ENCODE peak calls at places on chromosomes 5 and 9, in six cellular contexts. P, W, V, G, R and Y are unnamed samples.

GRCh38 chr5:172688735-172689572 is 47.9 kb downstream of the NEURL1B start:
- DNase-seq in R (peak; percentile 55), V (no peak), G (peak; percentile 61), P (no peak), W (no peak), Y (no peak)

GRCh38 chr5:20575515-20575914 is 587.5 kb upstream of the CDH18 start:
- DNase-seq in R (no peak), P (no peak), G (no peak), W (no peak), V (no peak), Y (no peak)

GRCh38 chr5:1652873-1653707 is 129.3 kb upstream of the LPCAT1 start:
- DNase-seq in P (peak; percentile 32), G (no peak), W (no peak), V (no peak), R (no peak), Y (no peak)

GRCh38 chr9:126673689-126674364 is 60.1 kb downstream of the LMX1B start:
- DNase-seq in G (no peak), W (no peak), R (no peak), V (no peak), P (peak; percentile 70), Y (no peak)

GRCh38 chr5:1479581-1480188 is 34.4 kb upstream of the SLC6A3 start:
- DNase-seq in P (peak; percentile 63), R (peak; percentile 42), W (peak; percentile 21), V (peak; percentile 47), G (no peak), Y (no peak)

GRCh38 chr9:136262671-136263178 is 17.1 kb upstream of the QSOX2 start:
- DNase-seq in V (no peak), W (no peak), R (no peak), G (no peak), P (no peak), Y (no peak)

GRCh38 chr5:115321309-115321708 is 24.9 kb upstream of the CCDC112 start:
- DNase-seq in P (no peak), W (no peak), R (no peak), G (no peak), V (no peak), Y (peak; percentile 77)

GRCh38 chr9:125829743-125830142 is 82.6 kb downstream of the PBX3 start:
- DNase-seq in W (peak; percentile 16), P (no peak), G (no peak), R (peak; percentile 62), V (peak; percentile 42), Y (peak; percentile 1)

GRCh38 chr9:81979196-81979595 is 9.4 kb upstream of the SPATA31D1 start:
- DNase-seq in P (no peak), V (no peak), R (no peak), G (no peak), W (no peak), Y (no peak)

GRCh38 chr5:79843450-79844388 is 147.3 kb downstream of the MTX3 start:
- DNase-seq in P (no peak), R (no peak), V (no peak), G (no peak), W (no peak), Y (no peak)

GRCh38 chr5:59357421-59357977 is 536.0 kb downstream of the PDE4D start:
- DNase-seq in P (peak; percentile 48), W (no peak), V (no peak), G (no peak), R (no peak), Y (no peak)

GRCh38 chr5:149387081-149387611 is 8.1 kb upstream of the IL17B start:
- DNase-seq in G (no peak), W (no peak), V (peak; percentile 50), R (no peak), P (no peak), Y (no peak)

GRCh38 chr5:16791036-16791705 is 144.9 kb downstream of the MYO10 start:
- DNase-seq in W (no peak), V (peak; percentile 82), G (peak; percentile 39), R (peak; percentile 32), P (no peak), Y (no peak)

GRCh38 chr9:77883846-77884771 is 147.5 kb downstream of the GNAQ start:
- DNase-seq in R (no peak), W (no peak), V (peak; percentile 57), G (no peak), P (peak; percentile 26), Y (no peak)

GRCh38 chr5:180563994-180564393 is 27.3 kb downstream of the SCGB3A1 start:
- DNase-seq in P (no peak), W (no peak), R (no peak), V (no peak), G (no peak), Y (no peak)

GRCh38 chr5:61450880-61451279 is 118.8 kb downstream of the ZSWIM6 start:
- DNase-seq in V (peak; percentile 94), R (no peak), W (no peak), P (peak; percentile 17), G (peak; percentile 26), Y (peak; percentile 81)

GRCh38 chr9:12424243-12424642 is 268.9 kb upstream of the TYRP1 start:
- DNase-seq in G (no peak), V (no peak), R (no peak), P (no peak), W (no peak), Y (no peak)

GRCh38 chr5:180494510-180495181 is 467 bp downstream of the CNOT6 start:
- DNase-seq in V (peak; percentile 76), P (peak; percentile 10), R (no peak), G (peak; percentile 34), W (no peak), Y (peak; percentile 47)

GRCh38 chr5:92567831-92568450 is 1013.1 kb downstream of the NR2F1-AS1 start:
- DNase-seq in G (no peak), R (no peak), P (no peak), V (no peak), W (no peak), Y (no peak)

GRCh38 chr9:591292-591691 is 250.2 kb upstream of the DMRT1 start:
- DNase-seq in V (no peak), G (peak; percentile 90), W (no peak), P (no peak), R (no peak), Y (peak; percentile 92)

DNA sequence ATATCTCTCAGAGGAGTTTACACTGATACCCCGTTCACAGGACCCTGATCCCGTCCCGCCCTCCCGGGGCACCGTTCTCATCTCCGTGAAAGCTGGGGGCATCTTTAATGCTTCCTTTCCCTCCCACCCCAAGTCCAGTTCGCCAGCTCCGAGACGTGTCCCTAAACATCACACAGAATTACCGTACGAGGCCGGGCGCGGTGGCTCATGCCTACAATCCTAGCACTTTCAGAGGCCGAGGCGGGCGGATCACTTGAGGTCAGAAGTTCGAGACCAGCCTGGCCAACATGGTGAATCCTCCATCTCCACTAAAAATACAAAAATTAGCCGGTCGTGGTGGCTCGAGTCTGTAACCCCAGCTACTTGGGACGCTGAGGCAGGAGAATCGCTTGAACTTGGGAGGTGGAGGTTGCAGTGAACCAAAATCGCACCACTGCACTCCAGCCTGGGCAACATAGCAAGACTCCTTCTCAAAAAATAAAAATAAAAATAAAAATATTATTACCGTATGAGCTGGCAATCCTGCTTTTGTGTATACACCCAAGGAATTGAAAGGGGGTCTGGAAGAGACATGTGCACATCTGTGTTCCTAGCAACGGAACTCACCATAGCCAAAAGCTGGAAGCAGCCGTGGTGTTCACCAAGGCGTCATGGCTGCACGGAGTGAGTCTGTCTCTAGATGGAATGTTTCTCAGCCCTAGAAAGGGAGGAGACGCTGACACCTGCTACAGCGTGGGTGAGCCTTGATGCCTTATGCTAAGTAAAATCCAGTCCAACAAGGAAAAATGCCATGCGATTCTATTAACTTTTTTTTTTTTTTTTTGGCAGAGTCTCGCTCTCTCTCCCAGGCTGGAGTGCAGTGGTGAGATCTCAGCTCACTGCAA is 1.2 kb upstream of the ABO start:
- DNase-seq in G (no peak), R (no peak), V (no peak), W (no peak), P (no peak), Y (no peak)
- H3K27me3 ChIP-seq in G (no peaks in the 10 kb centered on the region), R (no peaks in the 10 kb centered on the region), V (peaks cover 59% of the 10 kb centered on the region), W (no peaks in the 10 kb centered on the region), P (no peaks in the 10 kb centered on the region), Y (no peaks in the 10 kb centered on the region)

DNA sequence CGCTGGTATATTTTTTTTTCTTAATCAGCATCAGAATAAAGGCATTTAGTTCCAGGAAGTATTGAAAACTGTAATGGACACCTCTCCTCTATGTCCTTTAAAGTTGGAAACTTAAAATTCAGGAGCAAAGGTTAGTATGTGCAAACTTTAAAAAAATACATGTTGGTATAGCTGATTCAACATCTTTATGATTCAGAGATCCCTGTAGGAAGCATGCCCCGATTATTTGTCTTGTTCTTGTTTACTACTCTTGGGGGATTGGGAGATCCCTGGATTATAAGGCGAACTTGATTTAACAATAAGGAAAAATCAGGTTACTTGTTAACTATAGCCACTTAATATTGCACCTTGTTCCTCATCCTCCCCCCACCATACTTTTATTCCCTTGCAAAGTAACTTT is 1.7 kb downstream of the F2RL1 start:
- DNase-seq in P (no peak), R (no peak), G (no peak), W (no peak), V (no peak), Y (no peak)
- H3K4me3 ChIP-seq in P (no peak overlapping the region), R (no peak overlapping the region), G (no peak overlapping the region), W (no peak overlapping the region), V (no peak overlapping the region), Y (no peak overlapping the region)

GRCh38 chr9:92463989-92464388 is 18.3 kb downstream of the ASPN start:
- DNase-seq in W (no peak), G (no peak), R (no peak), V (peak; percentile 81), P (no peak), Y (no peak)
- H3K9me3 ChIP-seq in W (no peaks in the 10 kb centered on the region), G (no peaks in the 10 kb centered on the region), R (no peaks in the 10 kb centered on the region), V (no peaks in the 10 kb centered on the region), P (no peaks in the 10 kb centered on the region), Y (no peaks in the 10 kb centered on the region)

GRCh38 chr9:14346826-14347407 is 33.0 kb upstream of the NFIB start:
- DNase-seq in W (no peak), R (no peak), V (no peak), P (no peak), G (no peak), Y (peak; percentile 39)
- H3K27me3 ChIP-seq in W (peaks cover 4% of the 10 kb centered on the region), R (peaks cover 10% of the 10 kb centered on the region), V (peaks cover 89% of the 10 kb centered on the region), P (peaks cover 26% of the 10 kb centered on the region), G (no peaks in the 10 kb centered on the region), Y (peaks cover 65% of the 10 kb centered on the region)

GRCh38 chr9:109641079-109641659 is 138.8 kb upstream of the PALM2AKAP2 start:
- DNase-seq in R (no peak), G (no peak), V (no peak), W (no peak), P (no peak), Y (peak; percentile 1)
- H3K4me3 ChIP-seq in R (no peak overlapping the region), G (no peak overlapping the region), V (peak overlapping the region; percentile 80), W (no peak overlapping the region), P (no peak overlapping the region), Y (peak overlapping the region; percentile 45)

DNA sequence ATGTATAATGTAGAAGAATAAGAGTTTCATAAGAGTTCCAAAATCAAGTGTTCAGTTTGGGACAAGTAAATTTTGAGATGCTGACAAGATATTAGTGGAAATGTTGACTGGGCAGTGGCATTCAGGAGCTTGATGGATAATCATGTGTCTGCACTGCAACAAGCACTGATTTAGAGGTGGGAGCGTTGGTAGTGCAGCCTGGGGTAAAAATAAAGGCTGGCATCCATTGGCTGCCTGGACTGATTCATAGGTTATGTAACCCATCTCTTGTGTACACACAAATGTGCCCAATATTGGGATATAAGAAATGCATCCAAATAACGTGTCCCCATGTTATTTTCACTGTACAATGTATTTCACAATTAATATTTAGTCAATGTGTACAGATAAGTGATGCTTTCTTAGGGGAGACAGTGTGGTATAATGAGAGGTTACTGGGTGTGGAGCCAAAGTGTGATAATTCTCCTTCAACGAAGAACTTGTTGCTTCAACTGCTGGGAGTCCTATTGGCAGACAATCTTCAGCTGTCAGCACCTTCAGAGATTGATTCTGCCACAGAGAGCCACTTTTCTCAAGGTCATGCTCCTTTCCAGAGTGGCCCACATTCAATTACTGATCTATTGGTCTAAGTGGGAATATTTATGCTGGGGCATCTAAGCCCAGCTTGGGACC is 20.9 kb upstream of the SMC2 start:
- DNase-seq in G (no peak), W (no peak), P (no peak), R (no peak), V (no peak), Y (no peak)
- H3K9me3 ChIP-seq in G (no peaks in the 10 kb centered on the region), W (no peaks in the 10 kb centered on the region), P (no peaks in the 10 kb centered on the region), R (no peaks in the 10 kb centered on the region), V (no peaks in the 10 kb centered on the region), Y (no peaks in the 10 kb centered on the region)